ENCODE peak calls at places on chromosomes 6 and 20, in six cellular contexts. U is heart left ventricle, C is RWPE2, X is stomach, W is AG10803, E is fibroblast of the aortic adventitia. J is an unnamed sample.

GRCh38 chr6:96499781-96500180 is 21.8 kb upstream of the UFL1 start:
- DNase-seq in U (no peak), C (no peak), X (no peak), W (no peak), E (no peak), J (no peak)

GRCh38 chr6:34272022-34272926 is 23.5 kb upstream of the SMIM29 start:
- DNase-seq in U (peak), C (no peak), X (no peak), W (no peak), E (no peak), J (no peak)

GRCh38 chr6:99905209-99906106 is 88.6 kb downstream of the MCHR2 start:
- DNase-seq in U (no peak), C (no peak), X (no peak), W (peak), E (peak), J (peak)

GRCh38 chr6:26157150-26157837 is 70.1 kb downstream of the HFE start:
- DNase-seq in U (peak), C (peak), X (peak), W (no peak), E (no peak), J (no peak)

GRCh38 chr6:159095561-159096095 is 50.8 kb upstream of the TAGAP start:
- DNase-seq in U (no peak), C (no peak), X (no peak), W (no peak), E (no peak), J (no peak)

GRCh38 chr6:37650071-37650481 is 47.6 kb downstream of the MDGA1 start:
- DNase-seq in U (no peak), C (no peak), X (no peak), W (no peak), E (no peak), J (no peak)

GRCh38 chr6:170124836-170125235 is 166.0 kb downstream of the DLL1 start:
- DNase-seq in U (no peak), C (peak), X (peak), W (no peak), E (no peak), J (no peak)

GRCh38 chr6:108768176-108768555 is 80.1 kb upstream of the ARMC2 start:
- DNase-seq in U (no peak), C (no peak), X (no peak), W (no peak), E (no peak), J (no peak)

GRCh38 chr6:29924287-29924686 is 18.0 kb upstream of the HLA-A start:
- DNase-seq in U (no peak), C (no peak), X (no peak), W (no peak), E (no peak), J (no peak)

GRCh38 chr6:162922816-162923215 is 195.0 kb downstream of the PACRG start:
- DNase-seq in U (no peak), C (no peak), X (no peak), W (no peak), E (no peak), J (peak)

GRCh38 chr6:109036588-109037320 is 57.9 kb downstream of the SESN1 start:
- DNase-seq in U (no peak), C (no peak), X (no peak), W (no peak), E (no peak), J (no peak)

GRCh38 chr6:18595774-18596528 is 208.8 kb downstream of the RNF144B start:
- DNase-seq in U (no peak), C (no peak), X (peak), W (peak), E (peak), J (peak)

GRCh38 chr20:33647603-33648395 is 14.3 kb upstream of the C20orf144 start:
- DNase-seq in U (no peak), C (peak), X (peak), W (peak), E (peak), J (peak)

GRCh38 chr6:39203804-39204495 is 25.3 kb downstream of the KCNK5 start:
- DNase-seq in U (no peak), C (peak), X (peak), W (no peak), E (no peak), J (no peak)

DNA sequence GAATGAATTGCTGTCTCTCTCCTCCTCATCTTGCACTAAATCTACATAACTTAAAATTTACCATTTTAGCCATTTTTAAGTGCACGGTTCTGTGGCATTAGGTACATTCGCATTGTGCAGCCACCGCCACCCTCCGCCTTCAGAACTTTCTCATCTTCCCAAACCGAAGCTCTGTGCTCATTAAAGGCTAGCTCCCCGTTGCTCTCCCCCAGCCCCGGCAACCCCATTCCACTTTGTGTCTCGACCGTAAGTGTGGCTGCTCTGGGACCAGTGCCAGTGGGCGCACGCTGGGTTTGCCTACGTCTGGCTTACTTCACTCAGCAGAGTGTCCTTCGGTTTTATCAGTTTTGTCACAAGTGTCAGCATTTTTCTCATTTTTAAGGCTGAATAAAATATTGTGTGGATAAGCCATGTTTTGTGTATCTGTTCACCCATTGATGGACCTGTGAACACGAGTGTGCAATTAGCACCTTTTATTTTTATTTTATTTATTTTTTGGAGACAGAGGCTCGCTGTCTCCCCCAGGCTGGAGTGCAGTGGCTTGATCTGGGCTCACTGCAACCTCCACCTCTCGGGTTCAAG is 16.8 kb downstream of the SLC17A9 start:
- DNase-seq in U (no peak), C (no peak), X (no peak), W (peak), E (no peak), J (no peak)
- H3K4me3 ChIP-seq in U (no peak), C (no peak), X (no peak), W (no peak), E (no peak), J (no peak)

GRCh38 chr6:157017861-157018260 is 240.7 kb downstream of the ARID1B start:
- DNase-seq in U (no peak), C (no peak), X (no peak), W (no peak), E (no peak), J (no peak)

GRCh38 chr6:157020398-157021266 is 243.5 kb downstream of the ARID1B start:
- DNase-seq in U (no peak), C (peak), X (no peak), W (peak), E (peak), J (peak)

GRCh38 chr6:157019115-157019628 is 242.0 kb downstream of the ARID1B start:
- DNase-seq in U (no peak), C (no peak), X (no peak), W (peak), E (peak), J (no peak)

GRCh38 chr6:157021267-157022021 is 244.3 kb downstream of the ARID1B start:
- DNase-seq in U (peak), C (peak), X (peak), W (peak), E (peak), J (peak)

DNA sequence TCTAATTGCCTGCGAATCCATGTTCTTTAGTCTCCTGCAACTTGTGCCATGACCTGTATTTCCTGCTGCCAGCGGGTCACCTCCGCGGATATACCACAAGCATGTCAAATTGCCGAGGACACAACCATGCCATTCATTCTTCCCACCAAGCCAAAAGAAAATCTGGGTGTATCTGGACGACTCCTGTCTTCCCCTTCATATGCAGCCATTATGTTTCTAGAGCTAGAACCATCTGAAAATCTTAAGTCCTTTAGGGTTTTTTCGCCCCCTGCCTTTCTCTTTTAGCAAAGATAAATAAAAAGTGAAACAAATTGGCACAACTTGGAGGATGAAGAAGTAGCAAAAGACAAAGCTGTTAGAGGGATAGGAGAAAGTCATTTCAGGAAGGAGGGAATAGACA is 242.6 kb downstream of the ARID1B start:
- DNase-seq in U (no peak), C (no peak), X (no peak), W (peak), E (peak), J (peak)
- H3K4me3 ChIP-seq in U (no peak), C (no peak), X (no peak), W (no peak), E (no peak), J (no peak)

GRCh38 chr6:71403422-71404134 is 115.0 kb downstream of the OGFRL1 start:
- DNase-seq in U (no peak), C (no peak), X (no peak), W (no peak), E (no peak), J (peak)

GRCh38 chr6:71404967-71405278 is 116.3 kb downstream of the OGFRL1 start:
- DNase-seq in U (no peak), C (no peak), X (no peak), W (no peak), E (no peak), J (no peak)

GRCh38 chr6:71405416-71405815 is 116.8 kb downstream of the OGFRL1 start:
- DNase-seq in U (no peak), C (no peak), X (no peak), W (no peak), E (no peak), J (no peak)

GRCh38 chr6:71402101-71402500 is 113.5 kb downstream of the OGFRL1 start:
- DNase-seq in U (no peak), C (no peak), X (no peak), W (no peak), E (no peak), J (no peak)

DNA sequence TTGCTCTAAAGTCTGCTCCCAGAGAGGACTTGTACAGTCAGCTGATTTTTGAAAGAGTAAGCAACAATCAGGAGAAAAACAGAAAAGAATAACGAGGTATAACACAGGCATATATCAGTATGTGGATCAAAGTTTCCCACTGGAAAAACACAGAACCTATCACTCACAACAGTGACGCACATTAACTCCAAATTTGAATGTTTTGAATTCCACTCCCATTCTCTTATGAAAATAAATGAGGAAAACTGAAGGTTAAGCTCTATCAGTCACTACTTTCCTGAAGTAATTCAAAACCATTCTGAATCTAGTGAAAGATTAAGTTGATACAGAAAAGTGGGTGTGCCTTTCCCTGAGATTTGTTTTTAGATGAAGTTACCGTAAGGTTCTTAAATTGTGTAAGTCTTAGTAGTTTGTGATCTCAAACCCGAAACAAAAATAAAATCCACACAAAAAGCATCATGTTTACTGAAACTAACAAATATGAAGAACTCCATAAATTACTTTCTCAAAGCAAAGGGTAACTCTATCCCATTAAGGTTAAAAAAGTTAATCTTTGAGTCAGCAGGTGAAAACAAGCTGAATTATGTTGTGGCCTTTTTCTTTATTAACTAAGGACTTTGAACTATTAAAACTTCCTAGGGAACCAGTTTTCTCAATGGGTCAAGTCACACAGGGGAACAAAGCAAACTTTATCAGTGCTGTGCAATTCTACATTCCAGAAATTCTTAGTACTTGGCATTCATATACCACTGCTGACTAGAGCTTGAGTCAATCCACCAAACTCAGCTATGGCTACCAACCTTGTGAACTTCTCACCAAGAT is 115.7 kb downstream of the OGFRL1 start:
- DNase-seq in U (no peak), C (no peak), X (no peak), W (peak), E (peak), J (peak)
- H3K4me3 ChIP-seq in U (peak), C (no peak), X (no peak), W (no peak), E (peak), J (no peak)

GRCh38 chr6:129936329-129937165 is 75.4 kb upstream of the TMEM244 start:
- DNase-seq in U (no peak), C (no peak), X (peak), W (peak), E (peak), J (peak)
- H3K4me3 ChIP-seq in U (no peak), C (no peak), X (no peak), W (no peak), E (peak), J (no peak)

DNA sequence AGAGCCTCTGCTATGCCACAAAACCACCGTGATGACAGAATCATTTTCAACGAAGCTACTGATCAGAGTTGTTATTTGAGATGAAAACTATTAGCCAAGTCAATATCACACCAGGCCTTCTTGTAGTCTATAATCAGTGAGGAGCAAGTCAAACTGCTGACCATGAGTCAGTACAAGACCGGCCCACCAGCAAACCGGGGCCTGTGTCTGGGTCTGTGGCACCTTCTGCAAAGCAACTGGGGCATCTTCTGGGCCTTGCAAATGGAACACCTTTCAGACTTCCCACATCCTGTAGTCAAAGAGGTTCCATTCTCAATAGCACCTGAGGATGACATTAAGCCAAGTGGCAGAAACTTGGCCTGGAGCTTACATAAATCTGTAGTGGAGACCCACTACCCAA is 38.5 kb downstream of the CPXM1 start:
- DNase-seq in U (no peak), C (no peak), X (no peak), W (no peak), E (no peak), J (no peak)
- H3K4me3 ChIP-seq in U (no peak), C (no peak), X (no peak), W (no peak), E (no peak), J (no peak)